ENCODE peak calls at places on chromosomes 16 and 17, in seven cellular contexts. B is tibial nerve, S is Peyer's patch, L is AG04450, W is OCI-LY7, R is RWPE2, N is mammary epithelial cell. D is an unnamed sample.

GRCh38 chr17:72368191-72368590 is 247.4 kb downstream of the SOX9 start:
- DNase-seq in R (no peak), B (no peak), N (no peak), L (no peak), W (no peak), S (no peak), D (no peak)

GRCh38 chr17:54888981-54889380 is 11.7 kb upstream of the TOM1L1 start:
- DNase-seq in B (no peak), N (no peak), W (no peak), R (no peak), S (no peak), L (no peak), D (no peak)

GRCh38 chr17:6570731-6571465 is 14.5 kb upstream of the PITPNM3 start:
- DNase-seq in W (no peak), R (no peak), L (no peak), S (peak), B (no peak), N (no peak), D (no peak)

GRCh38 chr17:55437165-55437605 is 15.6 kb upstream of the MMD start:
- DNase-seq in S (peak), B (no peak), W (peak), N (no peak), R (no peak), L (no peak), D (no peak)

GRCh38 chr17:44108440-44109311 is 14.8 kb downstream of the HDAC5 start:
- DNase-seq in S (peak), B (peak), R (no peak), N (no peak), W (no peak), L (peak), D (peak)

GRCh38 chr16:71214771-71215381 is 15.6 kb downstream of the HYDIN start:
- DNase-seq in L (no peak), N (peak), B (no peak), S (no peak), R (no peak), W (no peak), D (no peak)

GRCh38 chr17:67999291-67999911 is 3.1 kb upstream of the C17orf58 start:
- DNase-seq in B (no peak), R (no peak), W (no peak), S (peak), L (no peak), N (peak), D (no peak)

GRCh38 chr17:4901108-4901647 is 1.7 kb downstream of the CHRNE start:
- DNase-seq in N (no peak), L (no peak), W (no peak), R (no peak), S (no peak), B (no peak), D (no peak)

GRCh38 chr16:66131156-66131807 is 235.2 kb upstream of the CDH5 start:
- DNase-seq in S (no peak), L (no peak), N (peak), W (no peak), B (no peak), R (no peak), D (peak)

GRCh38 chr16:19601083-19601976 is 45.8 kb downstream of the VPS35L start:
- DNase-seq in S (no peak), R (no peak), N (no peak), W (peak), B (no peak), L (no peak), D (peak)

GRCh38 chr17:33016920-33017319 is 25.3 kb downstream of the SPACA3 start:
- DNase-seq in S (peak), N (peak), W (no peak), R (no peak), B (no peak), L (no peak), D (no peak)

GRCh38 chr16:2775765-2776499 is 1.1 kb downstream of the ELOB start:
- DNase-seq in B (no peak), W (no peak), N (no peak), S (no peak), R (peak), L (no peak), D (no peak)

GRCh38 chr16:2282866-2283555 is 15.1 kb upstream of the RNPS1 start:
- DNase-seq in W (no peak), B (no peak), R (no peak), N (no peak), L (no peak), S (no peak), D (no peak)

GRCh38 chr16:4962716-4963115 is 4.6 kb downstream of the SEC14L5 start:
- DNase-seq in B (no peak), R (no peak), N (no peak), W (no peak), S (no peak), L (no peak), D (no peak)

GRCh38 chr17:50219345-50219744 is 17.9 kb upstream of the COL1A1 start:
- DNase-seq in L (peak), N (peak), B (no peak), R (peak), S (no peak), W (no peak), D (peak)

GRCh38 chr16:64242510-64242909 is 879.4 kb downstream of the CDH11 start:
- DNase-seq in B (no peak), N (no peak), W (no peak), L (no peak), R (no peak), S (no peak), D (no peak)

GRCh38 chr17:69605571-69605970 is 191.1 kb downstream of the MAP2K6 start:
- DNase-seq in L (no peak), S (no peak), R (no peak), W (no peak), B (no peak), N (no peak), D (no peak)

GRCh38 chr16:78778724-78779004 is 679.2 kb downstream of the WWOX start:
- DNase-seq in L (no peak), R (no peak), S (no peak), B (no peak), N (no peak), W (no peak), D (no peak)
- H3K4me3 ChIP-seq in L (no peak), R (no peak), S (no peak), B (no peak), N (no peak), W (no peak), D (no peak)

GRCh38 chr17:75404223-75404738 is 1.2 kb downstream of the GRB2 start:
- DNase-seq in R (no peak), N (peak), B (peak), L (no peak), S (peak), W (peak), D (peak)
- H3K27ac ChIP-seq in R (peak), N (peak), B (no peak), L (no peak), S (peak), W (peak), D (peak)

DNA sequence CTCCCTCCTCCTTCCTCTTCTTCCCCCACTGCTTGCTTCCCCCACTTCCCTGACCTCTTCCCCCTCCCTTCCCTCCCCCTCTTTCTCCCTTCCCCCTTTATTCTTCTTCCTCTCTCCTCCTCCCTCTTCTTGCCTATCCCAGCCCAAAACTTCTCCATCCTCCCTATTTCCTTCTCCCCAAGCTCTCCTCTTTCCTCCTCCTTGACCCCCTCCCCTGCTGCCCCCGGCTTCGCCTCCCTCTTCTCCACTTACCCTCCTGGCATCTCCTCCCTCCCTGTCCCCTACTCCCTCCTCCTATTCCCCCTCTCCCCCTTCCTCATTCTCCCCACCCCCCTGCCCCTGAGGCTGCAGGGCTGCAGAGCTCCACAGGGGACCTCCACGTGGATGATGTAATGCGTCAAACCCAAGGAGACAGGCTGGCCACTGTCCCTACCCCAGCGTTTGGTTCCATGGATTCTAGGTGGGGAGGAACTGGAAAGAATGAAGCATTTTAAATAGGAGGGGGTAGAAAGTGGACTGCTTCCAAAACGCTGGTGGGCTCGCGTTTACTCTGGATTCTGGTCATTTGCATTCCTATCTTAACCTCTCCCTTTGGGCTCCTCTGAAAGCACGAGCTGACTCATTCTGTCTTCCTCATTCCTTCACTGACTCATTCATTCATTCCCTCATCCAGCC is 687 bp upstream of the COTL1 start:
- DNase-seq in B (no peak), W (no peak), R (no peak), L (peak), N (peak), S (no peak), D (peak)
- H3K4me3 ChIP-seq in B (no peak), W (peak), R (peak), L (peak), N (peak), S (peak), D (peak)

GRCh38 chr17:57916925-57917858 is 38.0 kb downstream of the CUEDC1 start:
- DNase-seq in B (no peak), N (no peak), W (no peak), S (peak), R (no peak), L (no peak), D (no peak)
- H3K27ac ChIP-seq in B (no peak), N (no peak), W (no peak), S (no peak), R (peak), L (peak), D (no peak)

GRCh38 chr17:74833501-74834361 is 26.0 kb downstream of the GRIN2C start:
- DNase-seq in W (peak), L (no peak), B (no peak), S (peak), R (no peak), N (peak), D (peak)

GRCh38 chr17:74831442-74832146 is 28.1 kb downstream of the GRIN2C start:
- DNase-seq in B (no peak), S (no peak), W (no peak), L (no peak), N (no peak), R (no peak), D (no peak)

GRCh38 chr17:74832421-74832820 is 27.3 kb downstream of the GRIN2C start:
- DNase-seq in W (peak), N (no peak), S (peak), R (no peak), B (no peak), L (no peak), D (no peak)

GRCh38 chr17:74827800-74828199 is 31.9 kb downstream of the GRIN2C start:
- DNase-seq in S (no peak), B (no peak), R (no peak), L (no peak), W (no peak), N (no peak), D (no peak)

DNA sequence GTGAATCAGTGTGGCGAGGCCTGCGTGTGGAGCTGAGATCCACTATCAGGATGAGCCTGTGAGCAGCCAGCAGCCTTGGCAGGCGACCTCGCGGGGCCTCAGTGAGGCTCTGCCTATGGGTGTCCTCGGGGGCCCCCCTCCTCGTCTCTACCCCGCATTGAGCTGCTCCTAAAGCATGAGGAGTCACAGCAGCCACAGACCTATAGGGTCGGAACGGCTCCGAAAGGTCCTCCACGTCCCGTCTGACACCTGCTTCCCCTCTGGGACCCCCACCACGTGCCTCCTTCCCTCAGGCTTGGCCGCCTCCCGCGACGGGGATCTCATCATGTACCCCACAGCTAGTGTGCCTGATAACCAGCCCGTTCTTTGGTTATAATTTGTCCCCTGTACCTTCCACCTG is 28.8 kb downstream of the GRIN2C start:
- DNase-seq in R (no peak), N (no peak), S (no peak), W (no peak), L (no peak), B (no peak), D (no peak)
- H3K4me3 ChIP-seq in R (no peak), N (no peak), S (no peak), W (no peak), L (no peak), B (no peak), D (no peak)

GRCh38 chr16:16149710-16150116 is 73.6 kb downstream of the ABCC6 start:
- DNase-seq in N (no peak), B (no peak), R (no peak), S (no peak), W (no peak), L (no peak), D (no peak)
- H3K27ac ChIP-seq in N (no peak), B (no peak), R (no peak), S (no peak), W (no peak), L (peak), D (no peak)

GRCh38 chr17:76140661-76141211 is 309 bp downstream of the FOXJ1 start:
- DNase-seq in R (peak), W (no peak), S (no peak), N (no peak), B (no peak), L (no peak), D (no peak)

GRCh38 chr17:76138234-76138895 is 2.7 kb downstream of the FOXJ1 start:
- DNase-seq in L (no peak), B (no peak), S (no peak), W (no peak), N (no peak), R (no peak), D (no peak)

GRCh38 chr17:76138896-76139248 is 2.2 kb downstream of the FOXJ1 start:
- DNase-seq in B (no peak), L (no peak), N (no peak), W (no peak), R (no peak), S (no peak), D (no peak)

GRCh38 chr17:76139801-76140660 is 1.0 kb downstream of the FOXJ1 start:
- DNase-seq in R (peak), W (no peak), L (no peak), N (no peak), S (no peak), B (no peak), D (no peak)

GRCh38 chr17:76139261-76139752 is 1.7 kb downstream of the FOXJ1 start:
- DNase-seq in S (no peak), B (no peak), N (no peak), L (no peak), W (no peak), R (no peak), D (no peak)
- H3K4me3 ChIP-seq in S (no peak), B (no peak), N (no peak), L (no peak), W (no peak), R (no peak), D (no peak)

GRCh38 chr17:40106089-40106759 is 5.8 kb upstream of the NR1D1 start:
- DNase-seq in N (no peak), B (no peak), W (no peak), R (no peak), S (no peak), L (no peak), D (no peak)
- H3K27ac ChIP-seq in N (no peak), B (peak), W (no peak), R (no peak), S (peak), L (peak), D (no peak)

DNA sequence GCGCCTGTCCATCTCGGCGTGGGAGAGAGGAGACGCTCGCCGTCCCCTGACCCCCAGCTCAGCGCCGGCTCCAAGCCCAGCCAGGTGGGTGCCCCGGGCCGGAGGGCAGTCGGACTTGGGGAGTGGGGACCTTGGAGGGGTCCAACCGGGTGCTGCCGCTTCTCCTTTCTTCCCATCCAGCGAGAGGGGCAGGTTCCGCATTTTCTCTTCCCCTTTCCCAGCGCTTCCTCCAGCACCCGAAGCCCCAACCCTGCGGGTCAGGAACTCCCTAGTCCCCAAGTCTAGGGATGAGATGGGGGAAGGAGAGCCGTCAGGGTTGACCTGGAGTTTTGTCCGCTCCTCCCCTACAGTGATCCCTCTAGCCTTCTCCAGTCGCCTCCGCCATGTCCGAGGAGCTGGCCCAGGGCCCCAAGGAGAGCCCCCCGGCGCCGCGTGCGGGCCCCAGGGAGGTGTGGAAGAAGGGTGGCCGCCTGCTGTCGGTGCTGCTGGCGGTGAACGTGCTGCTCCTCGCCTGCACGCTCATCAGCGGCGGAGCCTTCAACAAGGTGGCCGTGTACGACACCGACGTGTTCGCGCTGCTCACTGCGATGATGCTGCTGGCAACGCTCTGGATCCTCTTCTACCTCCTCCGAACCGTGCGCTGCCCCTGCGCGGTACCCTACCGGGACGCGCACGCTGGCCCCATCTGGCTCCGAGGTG is at the start of gene OTOP2:
- DNase-seq in L (no peak), W (no peak), N (no peak), B (no peak), R (peak), S (no peak), D (no peak)
- H3K4me3 ChIP-seq in L (peak), W (no peak), N (peak), B (peak), R (peak), S (peak), D (no peak)

DNA sequence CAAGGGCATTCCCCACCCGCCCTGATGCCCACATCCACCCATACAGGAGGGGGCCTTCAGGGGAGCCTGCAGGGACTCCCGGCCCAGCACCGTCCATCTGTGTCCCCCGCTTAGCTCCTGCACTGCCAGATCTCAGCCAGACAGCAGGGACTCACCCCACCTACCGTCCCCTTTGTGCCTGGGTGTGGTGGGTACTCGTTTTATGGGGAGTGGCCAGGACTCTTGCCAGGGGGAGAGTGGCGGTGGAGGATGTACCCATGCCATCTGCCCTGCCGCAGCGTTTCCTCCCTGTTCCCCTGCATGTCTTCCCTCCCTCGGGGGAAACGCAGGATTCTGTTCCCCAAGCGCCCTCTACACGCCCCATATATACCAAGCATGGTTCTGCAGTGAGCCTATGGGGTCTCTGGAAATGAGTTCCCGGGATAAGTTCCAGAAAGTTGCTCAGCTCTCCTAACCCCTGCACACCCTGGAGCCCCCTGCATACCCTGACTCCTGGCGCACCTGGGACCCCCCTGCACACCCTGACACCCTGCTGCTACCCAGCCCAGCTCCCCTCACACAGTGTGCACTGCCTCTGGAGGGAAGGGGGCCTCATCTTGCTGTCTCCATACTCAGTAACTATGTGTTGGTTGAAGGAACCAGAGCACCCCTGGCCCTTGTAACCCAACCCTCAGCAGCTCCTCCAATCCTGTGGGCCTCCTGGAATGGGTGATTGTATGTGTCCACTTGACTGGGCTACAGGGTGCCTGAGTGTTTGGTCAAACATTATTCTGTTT is 4.2 kb upstream of the MAFG start:
- DNase-seq in R (no peak), S (no peak), B (no peak), N (no peak), L (no peak), W (no peak), D (no peak)
- H3K27ac ChIP-seq in R (no peak), S (no peak), B (no peak), N (no peak), L (no peak), W (no peak), D (no peak)